ENCODE peak calls at places on chromosomes 4 and X, in six cellular contexts. D, G, E, H, A and P are unnamed samples.

GRCh38 chr4:5887361-5888221 is 5.3 kb downstream of the CRMP1 start:
- DNase-seq in A (no peak), E (peak; percentile 44), D (no peak), G (no peak), H (no peak), P (peak; percentile 45)

GRCh38 chrX:15310117-15310516 is 5.3 kb downstream of the ASB11 start:
- DNase-seq in G (no peak), H (no peak), A (peak; percentile 47), D (no peak), E (no peak), P (no peak)

GRCh38 chrX:23766650-23767551 is 16.1 kb upstream of the SAT1 start:
- DNase-seq in D (no peak), G (no peak), H (no peak), E (no peak), A (no peak), P (no peak)

GRCh38 chr4:152896819-152897218 is 39.3 kb upstream of the FHDC1 start:
- DNase-seq in E (no peak), A (no peak), D (no peak), H (no peak), G (no peak), P (no peak)

GRCh38 chrX:8632949-8633348 is 99.0 kb downstream of the ANOS1 start:
- DNase-seq in E (no peak), D (no peak), A (no peak), H (no peak), G (no peak), P (no peak)

GRCh38 chrX:17608898-17609297 is 128.4 kb upstream of the SCML1 start:
- DNase-seq in A (no peak), E (no peak), G (no peak), H (no peak), D (no peak), P (no peak)

GRCh38 chr4:168630445-168631187 is 133.8 kb downstream of the PALLD start:
- DNase-seq in H (no peak), E (no peak), D (no peak), G (no peak), A (no peak), P (no peak)

GRCh38 chr4:86554641-86555040 is 39.5 kb upstream of the PTPN13 start:
- DNase-seq in D (no peak), E (no peak), A (no peak), G (no peak), H (no peak), P (no peak)

GRCh38 chr4:170662250-170662649 is 572.5 kb upstream of the AADAT start:
- DNase-seq in A (no peak), H (no peak), G (no peak), D (no peak), E (no peak), P (no peak)

GRCh38 chrX:107537815-107538214 is 88.4 kb downstream of the FRMPD3 start:
- DNase-seq in G (no peak), E (no peak), H (peak; percentile 53), A (no peak), D (no peak), P (no peak)

GRCh38 chr4:117311989-117312388 is 226.6 kb upstream of the TRAM1L1 start:
- DNase-seq in A (no peak), G (no peak), D (no peak), H (no peak), E (no peak), P (no peak)

GRCh38 chrX:48278958-48279357 is 23.8 kb downstream of the SSX1 start:
- DNase-seq in A (no peak), D (no peak), G (peak; percentile 69), E (no peak), H (no peak), P (no peak)

GRCh38 chrX:137052641-137053235 is 18.9 kb upstream of the GPR101 start:
- DNase-seq in E (no peak), G (no peak), A (no peak), D (no peak), H (no peak), P (no peak)

GRCh38 chr4:8084031-8084660 is 74.5 kb downstream of the ABLIM2 start:
- DNase-seq in G (peak; percentile 36), A (no peak), D (no peak), H (no peak), E (no peak), P (no peak)

GRCh38 chr4:168656055-168656660 is 159.3 kb downstream of the PALLD start:
- DNase-seq in H (no peak), E (no peak), G (no peak), D (no peak), A (no peak), P (no peak)

GRCh38 chr4:24559889-24560288 is 24.5 kb downstream of the DHX15 start:
- DNase-seq in G (no peak), D (no peak), E (no peak), A (no peak), H (no peak), P (no peak)

GRCh38 chr4:109419679-109420078 is 13.9 kb upstream of the SEC24B start:
- DNase-seq in D (no peak), A (no peak), G (no peak), H (no peak), E (no peak), P (no peak)

GRCh38 chrX:41388543-41388942 is 54.6 kb downstream of the DDX3X start:
- DNase-seq in E (no peak), G (no peak), A (no peak), H (no peak), D (no peak), P (no peak)

GRCh38 chr4:55547461-55547770 is 707 bp upstream of the CLOCK start:
- DNase-seq in A (peak; percentile 51), H (no peak), E (no peak), G (peak; percentile 64), D (peak; percentile 10), P (peak; percentile 69)

GRCh38 chr4:168241953-168242352 is 76.6 kb downstream of the DDX60 start:
- DNase-seq in H (no peak), A (no peak), D (no peak), E (no peak), G (no peak), P (no peak)

GRCh38 chr4:186137193-186137792 is 32.8 kb downstream of the FAM149A start:
- DNase-seq in H (no peak), G (no peak), E (no peak), D (no peak), A (no peak), P (no peak)

GRCh38 chr4:153933851-153934688 is 145.2 kb upstream of the SFRP2 start:
- DNase-seq in D (no peak), E (no peak), A (no peak), G (peak; percentile 53), H (no peak), P (no peak)